ENCODE peak calls at places on chromosomes 12 and 14, in ten cellular contexts. B, L, R, U, H, E, A, D, Y and T are unnamed samples.

GRCh38 chr12:78308701-78309100 is 478.0 kb downstream of the NAV3 start:
- DNase-seq in L (no peak), U (no peak), R (no peak), D (no peak), B (no peak), E (no peak), Y (no peak), A (no peak), H (no peak), T (no peak)

GRCh38 chr12:102069707-102070106 is 7.9 kb upstream of the WASHC3 start:
- DNase-seq in H (no peak), U (no peak), R (no peak), B (no peak), L (no peak), A (no peak), Y (no peak), D (no peak), E (no peak), T (no peak)

GRCh38 chr14:55451950-55452349 is 11.5 kb upstream of the TBPL2 start:
- DNase-seq in Y (no peak), R (no peak), L (no peak), A (no peak), H (no peak), E (no peak), D (no peak), B (no peak), U (no peak), T (no peak)

GRCh38 chr12:84638811-84639368 is 273.7 kb downstream of the SLC6A15 start:
- DNase-seq in H (no peak), B (no peak), Y (no peak), U (peak), A (no peak), R (peak), E (no peak), L (no peak), D (no peak), T (no peak)

GRCh38 chr14:71212683-71213107 is 305.4 kb downstream of the PCNX1 start:
- DNase-seq in A (no peak), Y (no peak), R (peak), E (no peak), U (no peak), L (no peak), D (no peak), H (no peak), B (no peak), T (no peak)

GRCh38 chr14:55458800-55459577 is 18.6 kb upstream of the TBPL2 start:
- DNase-seq in H (no peak), B (no peak), Y (no peak), A (no peak), D (no peak), L (no peak), E (no peak), U (no peak), R (no peak), T (peak)

GRCh38 chr12:40158592-40159111 is 52.8 kb upstream of the SLC2A13 start:
- DNase-seq in U (no peak), Y (no peak), H (no peak), L (no peak), B (no peak), E (no peak), A (peak), D (no peak), R (peak), T (peak)

GRCh38 chr14:92630367-92630766 is 116.8 kb downstream of the RIN3 start:
- DNase-seq in R (no peak), E (no peak), U (no peak), D (no peak), Y (no peak), H (no peak), B (no peak), A (no peak), L (no peak), T (no peak)

GRCh38 chr12:79690156-79690605 is 583 bp downstream of the PAWR start:
- DNase-seq in Y (no peak), D (no peak), H (peak), U (peak), A (no peak), B (no peak), E (peak), L (peak), R (peak), T (no peak)

GRCh38 chr14:101365329-101366158 is 195.8 kb upstream of the DIO3 start:
- DNase-seq in L (no peak), Y (no peak), E (no peak), R (no peak), B (no peak), U (no peak), H (no peak), D (no peak), A (no peak), T (no peak)

GRCh38 chr12:4221157-4221556 is 52.4 kb upstream of the CCND2 start:
- DNase-seq in R (no peak), Y (no peak), D (no peak), L (no peak), B (no peak), A (no peak), H (no peak), E (no peak), U (no peak), T (no peak)

GRCh38 chr12:130070017-130070653 is 92.1 kb upstream of the FZD10 start:
- DNase-seq in Y (no peak), H (no peak), E (no peak), L (no peak), U (no peak), R (no peak), B (no peak), D (no peak), A (no peak), T (no peak)

GRCh38 chr14:52121441-52121840 is 52.6 kb upstream of the NID2 start:
- DNase-seq in L (no peak), B (no peak), D (no peak), Y (no peak), H (no peak), A (no peak), U (no peak), R (no peak), E (no peak), T (no peak)

GRCh38 chr14:105919458-105920150 is 393.2 kb downstream of the TMEM121 start:
- DNase-seq in A (no peak), H (no peak), U (peak), B (no peak), Y (no peak), L (no peak), E (no peak), R (no peak), D (no peak), T (no peak)

GRCh38 chr14:77892381-77892871 is 92.5 kb downstream of the ADCK1 start:
- DNase-seq in A (no peak), D (no peak), E (no peak), R (no peak), B (no peak), U (no peak), H (no peak), L (no peak), Y (no peak), T (no peak)

GRCh38 chr12:126668961-126669360 is 1598.0 kb upstream of the TMEM132C start:
- DNase-seq in D (no peak), A (no peak), H (no peak), U (peak), Y (no peak), B (no peak), E (no peak), R (no peak), L (no peak), T (no peak)

GRCh38 chr14:71089974-71090373 is 182.7 kb downstream of the PCNX1 start:
- DNase-seq in D (no peak), A (no peak), Y (no peak), E (no peak), B (no peak), R (no peak), H (no peak), U (no peak), L (no peak), T (no peak)

GRCh38 chr12:107148105-107148504 is 54.8 kb upstream of the CRY1 start:
- DNase-seq in Y (no peak), D (no peak), R (no peak), L (no peak), U (no peak), B (no peak), H (no peak), A (no peak), E (no peak), T (no peak)

GRCh38 chr12:105876426-105876927 is 262.3 kb downstream of the NUAK1 start:
- DNase-seq in L (no peak), E (no peak), U (no peak), D (no peak), R (no peak), A (no peak), H (no peak), B (no peak), Y (no peak), T (no peak)

GRCh38 chr12:6752181-6752930 is 585 bp downstream of the MLF2 start:
- DNase-seq in B (no peak), R (peak), L (peak), U (peak), D (no peak), Y (no peak), H (peak), E (peak), A (no peak), T (no peak)

GRCh38 chr12:100576311-100577036 is 3.0 kb downstream of the GAS2L3 start:
- DNase-seq in L (no peak), H (no peak), R (peak), U (peak), Y (peak), B (no peak), E (peak), A (no peak), D (no peak), T (peak)

GRCh38 chr14:65686761-65687160 is 274.2 kb downstream of the FUT8 start:
- DNase-seq in R (no peak), B (no peak), L (no peak), E (no peak), H (no peak), Y (no peak), U (no peak), A (no peak), D (no peak), T (no peak)

GRCh38 chr12:86666311-86666710 is 410.1 kb upstream of the MGAT4C start:
- DNase-seq in A (no peak), U (no peak), H (no peak), L (no peak), E (no peak), R (no peak), D (no peak), Y (no peak), B (no peak), T (no peak)

GRCh38 chr14:42140831-42141279 is 534.2 kb downstream of the LRFN5 start:
- DNase-seq in U (peak), H (no peak), E (no peak), Y (no peak), D (no peak), R (peak), B (no peak), A (no peak), L (no peak), T (no peak)

GRCh38 chr14:64561631-64562030 is 11.9 kb downstream of the PPP1R36 start:
- DNase-seq in Y (no peak), B (no peak), L (no peak), R (peak), E (no peak), H (no peak), D (no peak), U (no peak), A (no peak), T (no peak)

GRCh38 chr12:23555808-23556207 is 393.7 kb downstream of the SOX5 start:
- DNase-seq in L (no peak), A (no peak), H (peak), D (no peak), Y (no peak), R (peak), E (no peak), U (no peak), B (no peak), T (no peak)

GRCh38 chr12:93706387-93706786 is 29.2 kb downstream of the CRADD start:
- DNase-seq in R (peak), A (no peak), H (no peak), D (no peak), B (no peak), E (no peak), L (no peak), Y (no peak), U (no peak), T (no peak)

GRCh38 chr14:53542692-53543091 is 389.6 kb upstream of the DDHD1 start:
- DNase-seq in B (no peak), E (no peak), H (peak), A (no peak), R (peak), D (no peak), U (peak), Y (no peak), L (no peak), T (no peak)

GRCh38 chr12:104473374-104473983 is 16.7 kb downstream of the CHST11 start:
- DNase-seq in B (no peak), D (no peak), H (no peak), U (no peak), R (no peak), L (no peak), Y (no peak), A (no peak), E (no peak), T (no peak)

GRCh38 chr12:95733156-95733825 is 57.3 kb downstream of the NTN4 start:
- DNase-seq in Y (no peak), B (no peak), E (peak), H (no peak), U (peak), R (no peak), D (no peak), A (no peak), L (no peak), T (no peak)

GRCh38 chr12:103657331-103657730 is 70.3 kb downstream of the STAB2 start:
- DNase-seq in H (no peak), R (no peak), E (no peak), U (peak), A (no peak), Y (no peak), B (no peak), L (no peak), D (no peak), T (peak)

GRCh38 chr12:26566670-26567069 is 266.3 kb downstream of the ITPR2 start:
- DNase-seq in A (no peak), H (no peak), D (no peak), L (no peak), E (no peak), B (no peak), R (no peak), Y (no peak), U (no peak), T (no peak)

GRCh38 chr14:61174395-61175386 is 106.4 kb downstream of the TMEM30B start:
- DNase-seq in B (no peak), E (no peak), H (no peak), A (no peak), Y (no peak), U (no peak), R (no peak), D (no peak), L (no peak), T (peak)

GRCh38 chr14:98909251-98909944 is 362.6 kb downstream of the BCL11B start:
- DNase-seq in H (no peak), Y (no peak), B (no peak), L (no peak), U (peak), D (no peak), R (no peak), E (no peak), A (no peak), T (peak)

GRCh38 chr12:85642810-85643209 is 193.4 kb downstream of the RASSF9 start:
- DNase-seq in E (peak), A (no peak), B (no peak), R (no peak), H (no peak), Y (peak), U (peak), L (no peak), D (no peak), T (peak)

GRCh38 chr14:37590096-37590809 is 4.8 kb downstream of the FOXA1 start:
- DNase-seq in E (no peak), A (no peak), L (no peak), D (no peak), U (no peak), R (peak), H (peak), B (no peak), Y (no peak), T (no peak)